ENCODE peak calls at places on chromosomes 13 and 19, in eight cellular contexts. O is DMS79 treated with DMSO at 0.1 percent for 48 hours, H is caudate nucleus, S is ELR, Q is NCI-H460, R is mesothelial cell of epicardium, T is ecto neural progenitor cell, B is RWPE1. U is an unnamed sample.
A peak's percentile ranks its signal among the peaks of the same experiment; 100 is the strongest.

GRCh38 chr19:6334490-6335285 is 1.3 kb upstream of the ACER1 start:
- DNase-seq in S (no peak), R (no peak), B (no peak), Q (no peak), T (no peak), O (no peak), H (no peak), U (no peak)

GRCh38 chr13:30805603-30806011 is 70.3 kb downstream of the ALOX5AP start:
- DNase-seq in Q (no peak), B (no peak), R (peak; percentile 55), H (peak; percentile 44), T (peak; percentile 61), S (no peak), O (no peak), U (no peak)

GRCh38 chr13:30870049-30870884 is 35.8 kb upstream of the MEDAG start:
- DNase-seq in T (peak; percentile 75), O (no peak), H (no peak), S (peak; percentile 99), R (no peak), B (peak; percentile 56), Q (peak; percentile 66), U (peak; percentile 96)

GRCh38 chr13:70310720-70311119 is 202.5 kb upstream of the KLHL1 start:
- DNase-seq in H (no peak), S (peak; percentile 51), B (peak; percentile 5), O (no peak), R (no peak), Q (peak; percentile 42), T (no peak), U (no peak)

GRCh38 chr13:80881495-80882482 is 540.9 kb upstream of the SPRY2 start:
- DNase-seq in H (no peak), O (no peak), B (peak; percentile 8), S (no peak), Q (no peak), T (no peak), R (no peak), U (no peak)

GRCh38 chr13:50125306-50125555 is 110.0 kb downstream of the KCNRG start:
- DNase-seq in S (no peak), R (no peak), O (peak; percentile 49), H (no peak), T (no peak), Q (no peak), B (peak; percentile 34), U (no peak)

GRCh38 chr19:17078038-17078919 is 2.7 kb downstream of the MYO9B start:
- DNase-seq in H (no peak), S (peak; percentile 16), Q (no peak), B (no peak), R (no peak), T (no peak), O (no peak), U (no peak)

GRCh38 chr19:38685666-38686529 is 38.4 kb downstream of the ACTN4 start:
- DNase-seq in H (no peak), Q (peak; percentile 30), T (no peak), B (no peak), R (no peak), O (no peak), S (peak; percentile 65), U (peak; percentile 56)

GRCh38 chr13:94169783-94170513 is 309.5 kb downstream of the DCT start:
- DNase-seq in S (no peak), H (peak; percentile 9), Q (no peak), B (no peak), R (no peak), O (no peak), T (no peak), U (no peak)

GRCh38 chr13:64855506-64855905 is 2374.6 kb downstream of the PCDH9 start:
- DNase-seq in S (peak; percentile 31), Q (no peak), B (no peak), R (peak; percentile 70), O (no peak), T (no peak), H (no peak), U (no peak)

GRCh38 chr19:48271531-48272151 is 1.8 kb downstream of the ZNF114 start:
- DNase-seq in S (peak; percentile 70), T (peak; percentile 76), Q (peak; percentile 45), R (peak; percentile 59), O (peak; percentile 92), H (no peak), B (peak; percentile 23), U (peak; percentile 80)

GRCh38 chr13:94739235-94739634 is 26.9 kb upstream of the SOX21 start:
- DNase-seq in S (no peak), T (no peak), R (no peak), B (no peak), O (no peak), H (no peak), Q (no peak), U (no peak)

GRCh38 chr13:47945738-47946137 is 55.3 kb downstream of the SUCLA2 start:
- DNase-seq in B (peak; percentile 10), S (peak; percentile 52), T (no peak), Q (peak; percentile 54), O (no peak), R (no peak), H (no peak), U (no peak)

GRCh38 chr19:33797821-33798633 is 1.4 kb downstream of the KCTD15 start:
- DNase-seq in Q (no peak), B (no peak), S (peak; percentile 13), R (no peak), H (no peak), O (no peak), T (peak; percentile 80), U (peak; percentile 77)

GRCh38 chr19:29012457-29012856 is 200.5 kb downstream of the UQCRFS1 start:
- DNase-seq in R (no peak), H (no peak), O (no peak), B (no peak), Q (no peak), T (peak; percentile 60), S (no peak), U (no peak)

GRCh38 chr13:102128216-102128800 is 273.5 kb downstream of the FGF14 start:
- DNase-seq in T (no peak), O (peak; percentile 53), S (peak; percentile 27), Q (peak; percentile 69), H (no peak), R (no peak), B (peak; percentile 78), U (no peak)

GRCh38 chr19:8639821-8640401 is 9.5 kb downstream of the NFILZ start:
- DNase-seq in H (no peak), B (no peak), O (no peak), R (no peak), T (no peak), S (no peak), Q (no peak), U (no peak)

GRCh38 chr13:48492123-48493075 is 40.5 kb downstream of the RCBTB2 start:
- DNase-seq in R (no peak), S (peak; percentile 86), Q (no peak), B (no peak), O (no peak), T (no peak), H (no peak), U (no peak)

GRCh38 chr19:15869873-15870272 is 28.0 kb downstream of the CYP4F2 start:
- DNase-seq in S (no peak), O (no peak), H (no peak), B (no peak), R (no peak), Q (no peak), T (no peak), U (no peak)